ENCODE peak calls at places on chromosomes 12 and 14, in four cellular contexts. I is body of pancreas, N is SK-N-SH, X is HCT116. Z is an unnamed sample.

GRCh38 chr12:94689646-94690036 is 39.3 kb upstream of the TMCC3 start:
- DNase-seq in I (no peak), N (no peak), X (no peak), Z (no peak)

GRCh38 chr14:21496453-21496852 is 14.7 kb downstream of the METTL3 start:
- DNase-seq in I (no peak), N (no peak), X (no peak), Z (no peak)

GRCh38 chr12:20946732-20947131 is 136.2 kb downstream of the SLCO1B3 start:
- DNase-seq in I (peak; percentile 62), N (peak; percentile 5), X (peak; percentile 6), Z (peak; percentile 37)

GRCh38 chr12:6141048-6141447 is 16.6 kb upstream of the VWF start:
- DNase-seq in I (no peak), N (no peak), X (no peak), Z (no peak)

GRCh38 chr14:72075649-72076334 is 143.6 kb downstream of the RGS6 start:
- DNase-seq in I (no peak), N (no peak), X (no peak), Z (peak; percentile 33)

GRCh38 chr14:104240426-104241157 is 102.2 kb downstream of the KIF26A start:
- DNase-seq in I (peak; percentile 3), N (peak; percentile 32), X (no peak), Z (no peak)

GRCh38 chr14:25349269-25349668 is 299.3 kb upstream of the STXBP6 start:
- DNase-seq in I (no peak), N (no peak), X (no peak), Z (no peak)

GRCh38 chr12:82398883-82399282 is 40.6 kb downstream of the METTL25 start:
- DNase-seq in I (no peak), N (no peak), X (no peak), Z (no peak)

GRCh38 chr12:130078852-130079251 is 83.4 kb upstream of the FZD10 start:
- DNase-seq in I (no peak), N (no peak), X (no peak), Z (no peak)

GRCh38 chr14:85471744-85472143 is 58.2 kb upstream of the FLRT2 start:
- DNase-seq in I (peak; percentile 62), N (peak; percentile 3), X (no peak), Z (no peak)

DNA sequence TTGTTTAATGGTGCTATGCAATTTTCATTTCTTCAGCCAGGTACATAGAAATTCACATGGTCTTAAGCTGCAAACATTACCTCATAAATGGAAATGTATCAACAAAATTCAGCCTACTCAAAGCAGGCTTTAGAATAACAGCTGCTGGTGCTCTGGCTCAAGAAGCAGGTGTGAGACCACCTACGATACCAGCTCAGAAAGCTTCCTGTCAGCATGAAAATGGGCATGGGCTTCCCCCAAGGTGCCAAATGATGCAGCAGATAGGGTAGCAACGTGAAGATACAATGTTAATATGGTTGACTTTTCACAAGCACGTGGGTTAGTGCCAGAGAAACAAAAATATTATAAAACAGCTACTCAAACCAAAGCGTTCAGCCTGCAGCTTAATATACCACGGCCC is 343.4 kb upstream of the PRICKLE1 start:
- DNase-seq in I (no peak), N (no peak), X (no peak), Z (no peak)
- H3K4me3 ChIP-seq in I (no peak overlapping the region), N (no peak overlapping the region), X (no peak overlapping the region), Z (no peak overlapping the region)

DNA sequence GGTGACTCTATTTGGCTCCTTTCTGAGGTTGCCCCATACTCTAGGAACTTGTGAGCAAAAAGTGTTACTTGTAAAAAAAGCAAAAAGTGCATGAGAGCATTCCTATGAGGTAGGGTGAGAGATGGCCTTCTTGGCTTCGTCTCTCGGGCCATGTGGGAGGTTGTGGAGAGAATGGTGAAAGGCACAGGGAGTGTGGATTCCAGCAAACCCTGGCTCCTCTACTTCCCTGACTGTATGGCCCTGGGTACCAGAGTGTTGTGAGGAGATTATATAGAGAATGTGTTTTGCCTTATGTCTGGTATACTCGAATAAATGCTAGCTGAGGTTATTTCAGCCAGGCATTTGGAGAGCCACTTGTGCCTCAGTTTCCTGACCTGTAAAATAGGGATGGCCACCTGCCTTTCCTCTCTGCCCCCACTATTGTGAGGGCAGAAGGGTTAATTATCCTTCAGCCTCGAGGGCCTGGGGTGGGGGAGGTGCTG is 11.0 kb downstream of the PLEKHG3 start:
- DNase-seq in I (no peak), N (no peak), X (no peak), Z (no peak)
- H3K4me3 ChIP-seq in I (no peak overlapping the region), N (no peak overlapping the region), X (no peak overlapping the region), Z (no peak overlapping the region)

GRCh38 chr12:72209096-72209495 is 63.1 kb upstream of the TRHDE start:
- DNase-seq in I (no peak), N (peak; percentile 17), X (no peak), Z (no peak)
- H3K4me3 ChIP-seq in I (no peak overlapping the region), N (no peak overlapping the region), X (no peak overlapping the region), Z (no peak overlapping the region)

GRCh38 chr12:46221255-46222128 is 47.4 kb downstream of the SLC38A1 start:
- DNase-seq in I (no peak), N (peak; percentile 9), X (no peak), Z (no peak)

GRCh38 chr12:46217686-46218508 is 50.9 kb downstream of the SLC38A1 start:
- DNase-seq in I (no peak), N (no peak), X (no peak), Z (no peak)

GRCh38 chr12:46219147-46219891 is 49.5 kb downstream of the SLC38A1 start:
- DNase-seq in I (no peak), N (no peak), X (no peak), Z (no peak)

GRCh38 chr12:46219892-46220655 is 48.8 kb downstream of the SLC38A1 start:
- DNase-seq in I (no peak), N (no peak), X (peak; percentile 68), Z (no peak)

DNA sequence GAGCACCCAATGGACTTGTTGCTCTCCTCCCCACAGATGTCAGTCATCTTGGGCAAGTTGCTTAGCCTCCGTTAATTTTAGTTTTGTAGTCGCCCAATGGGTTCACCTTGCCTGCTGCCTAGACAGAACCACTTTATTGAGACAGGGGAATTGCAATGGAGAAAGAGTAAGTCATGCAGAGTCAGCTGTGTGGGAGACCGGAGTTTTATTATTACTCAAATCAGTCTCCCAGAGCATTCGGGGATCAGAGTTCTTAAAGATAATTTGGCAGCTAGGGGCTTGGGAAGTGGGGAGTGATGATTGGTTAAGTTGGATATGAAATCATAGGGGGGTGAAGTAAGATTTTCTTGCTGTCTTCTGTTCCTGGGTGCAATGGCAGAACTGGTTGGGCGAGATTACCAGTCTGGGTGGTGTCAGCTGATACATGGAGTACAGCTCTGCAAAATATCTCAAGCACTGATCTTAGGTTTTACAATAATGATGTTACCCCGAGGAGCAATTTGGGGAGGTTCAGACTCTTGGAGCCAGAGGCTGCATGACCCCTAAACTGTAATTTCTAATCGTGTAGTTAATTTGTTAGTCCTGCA is 50.2 kb downstream of the SLC38A1 start:
- DNase-seq in I (no peak), N (no peak), X (no peak), Z (no peak)
- H3K4me3 ChIP-seq in I (no peak overlapping the region), N (no peak overlapping the region), X (no peak overlapping the region), Z (no peak overlapping the region)

GRCh38 chr12:81089412-81089811 is 11.5 kb downstream of the ACSS3 start:
- DNase-seq in I (no peak), N (no peak), X (no peak), Z (no peak)
- H3K4me3 ChIP-seq in I (no peak overlapping the region), N (no peak overlapping the region), X (no peak overlapping the region), Z (no peak overlapping the region)

DNA sequence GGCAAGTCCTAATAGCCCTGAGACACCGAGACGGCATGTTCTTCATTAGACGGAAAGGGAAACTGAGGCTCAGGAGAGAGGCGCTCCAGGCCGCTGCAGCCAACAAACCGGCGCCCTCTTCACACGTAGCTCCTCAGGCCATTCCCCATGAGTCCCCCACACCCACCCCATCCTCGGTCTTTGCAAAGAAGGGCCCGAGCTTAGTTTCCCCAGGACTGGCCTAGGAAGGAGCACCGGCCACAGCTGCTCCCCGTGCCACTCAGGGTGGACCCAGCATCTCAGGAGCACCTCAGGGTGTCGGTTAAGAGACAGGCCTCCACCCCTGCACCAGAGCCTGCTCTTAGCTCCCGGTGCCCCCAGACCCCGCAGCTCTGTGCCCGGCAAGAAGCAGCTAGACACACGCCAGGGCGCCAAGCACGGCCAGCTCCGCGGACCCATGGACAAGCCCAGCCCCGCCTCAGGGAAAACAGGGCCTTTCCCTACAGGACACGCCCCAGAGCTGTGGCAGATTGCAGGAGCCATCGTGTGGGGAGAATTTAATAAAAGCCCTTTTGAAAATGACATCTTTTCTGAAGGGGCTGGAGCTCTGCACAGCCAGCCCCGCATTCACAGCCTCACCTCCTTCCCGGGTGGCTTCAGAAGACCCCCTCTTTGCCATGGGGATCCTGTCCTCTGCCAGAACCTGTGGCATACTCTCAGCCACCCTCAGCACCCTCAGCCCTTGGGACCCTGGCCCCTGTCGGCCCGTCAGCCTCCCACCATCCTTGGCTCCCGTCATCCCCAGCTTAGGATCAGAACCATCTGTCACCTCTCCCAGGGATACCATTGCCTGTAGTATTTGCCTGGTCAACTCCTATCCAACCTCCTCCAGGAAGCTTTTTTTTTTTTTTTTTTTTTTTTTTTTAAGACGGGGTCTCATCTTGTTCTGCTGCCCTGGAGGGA is 59.7 kb downstream of the LGMN start:
- DNase-seq in I (peak; percentile 57), N (peak; percentile 59), X (no peak), Z (no peak)
- H3K4me3 ChIP-seq in I (no peak overlapping the region), N (no peak overlapping the region), X (peak overlapping the region; percentile 58), Z (no peak overlapping the region)

GRCh38 chr12:122003646-122004611 is 17.8 kb upstream of the BCL7A start:
- DNase-seq in I (no peak), N (no peak), X (no peak), Z (no peak)

GRCh38 chr12:122006186-122006926 is 15.3 kb upstream of the BCL7A start:
- DNase-seq in I (no peak), N (no peak), X (no peak), Z (no peak)

GRCh38 chr12:122001379-122002209 is 20.1 kb upstream of the BCL7A start:
- DNase-seq in I (no peak), N (no peak), X (no peak), Z (no peak)

GRCh38 chr12:122005252-122005651 is 16.4 kb upstream of the BCL7A start:
- DNase-seq in I (no peak), N (no peak), X (no peak), Z (no peak)

GRCh38 chr12:122004633-122005071 is 17.0 kb upstream of the BCL7A start:
- DNase-seq in I (no peak), N (no peak), X (no peak), Z (no peak)
- H3K4me3 ChIP-seq in I (no peak overlapping the region), N (no peak overlapping the region), X (no peak overlapping the region), Z (no peak overlapping the region)

DNA sequence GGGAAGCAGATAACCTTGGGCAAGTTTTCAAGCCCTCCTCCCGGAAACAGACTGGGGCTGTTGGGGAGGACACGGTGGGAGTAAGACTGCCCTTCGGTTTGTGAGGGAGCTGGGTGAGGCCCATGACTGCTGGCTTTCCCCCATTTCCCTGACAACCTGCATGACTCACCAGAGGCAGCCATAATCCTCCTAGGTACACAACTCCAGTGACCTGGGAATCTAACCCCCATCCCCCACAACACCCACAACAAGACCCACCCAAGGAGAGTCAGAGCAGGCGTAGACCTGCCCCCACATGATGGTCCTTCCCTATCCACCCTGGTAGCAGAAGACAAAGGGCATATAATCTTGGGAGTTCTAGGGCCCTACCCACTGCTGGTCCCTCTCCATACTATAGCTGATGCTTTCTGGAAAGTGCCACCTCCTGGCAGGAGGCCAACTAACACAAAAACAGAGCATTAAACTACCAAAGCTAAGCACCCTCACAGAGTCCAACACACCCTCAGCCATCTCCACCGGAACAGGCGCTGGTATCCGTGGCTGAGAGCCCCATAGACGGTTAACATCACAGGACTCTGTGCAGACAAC is 14.8 kb downstream of the DDX24 start:
- DNase-seq in I (peak; percentile 49), N (no peak), X (no peak), Z (no peak)
- H3K4me3 ChIP-seq in I (no peak overlapping the region), N (no peak overlapping the region), X (no peak overlapping the region), Z (no peak overlapping the region)